ENCODE peak calls at places on chromosomes 5 and 9, in eight cellular contexts. A, K, G, R, M, V, O and T are unnamed samples.

GRCh38 chr9:84331119-84331791 is 9.3 kb downstream of the SLC28A3 start:
- DNase-seq in A (no peak), K (peak; percentile 26), G (no peak), R (peak; percentile 14), M (no peak), V (no peak), O (no peak), T (peak; percentile 20)

GRCh38 chr5:158755971-158756370 is 343.7 kb downstream of the EBF1 start:
- DNase-seq in A (no peak), K (no peak), G (no peak), R (no peak), M (no peak), V (no peak), O (no peak), T (no peak)

GRCh38 chr5:139637438-139638089 is 10.6 kb upstream of the CXXC5 start:
- DNase-seq in A (peak; percentile 93), K (peak; percentile 74), G (peak; percentile 70), R (peak; percentile 89), M (peak; percentile 95), V (peak; percentile 74), O (peak; percentile 95), T (peak; percentile 90)

GRCh38 chr9:71703172-71703872 is 65.0 kb downstream of the CEMIP2 start:
- DNase-seq in A (no peak), K (no peak), G (no peak), R (no peak), M (no peak), V (no peak), O (no peak), T (no peak)

GRCh38 chr9:91424403-91425176 is 958 bp upstream of the NFIL3 start:
- DNase-seq in A (peak; percentile 97), K (peak; percentile 89), G (peak; percentile 68), R (peak; percentile 63), M (peak; percentile 96), V (peak; percentile 78), O (peak; percentile 97), T (peak; percentile 92)

GRCh38 chr9:114957558-114957957 is 27.2 kb upstream of the TNFSF8 start:
- DNase-seq in A (no peak), K (no peak), G (no peak), R (no peak), M (no peak), V (no peak), O (no peak), T (no peak)

GRCh38 chr9:93900436-93900819 is 54.7 kb downstream of the BARX1 start:
- DNase-seq in A (peak; percentile 24), K (no peak), G (no peak), R (no peak), M (no peak), V (no peak), O (peak; percentile 35), T (no peak)

GRCh38 chr5:66981705-66982387 is 214.8 kb downstream of the CD180 start:
- DNase-seq in A (no peak), K (no peak), G (no peak), R (no peak), M (no peak), V (no peak), O (no peak), T (no peak)

GRCh38 chr5:12624776-12625560 is 720.7 kb upstream of the CTNND2 start:
- DNase-seq in A (no peak), K (no peak), G (no peak), R (peak; percentile 1), M (no peak), V (no peak), O (no peak), T (no peak)

GRCh38 chr9:68780735-68781134 is 75.7 kb downstream of the PIP5K1B start:
- DNase-seq in A (no peak), K (peak; percentile 4), G (peak; percentile 43), R (no peak), M (no peak), V (no peak), O (no peak), T (no peak)

GRCh38 chr5:100623719-100624118 is 88.5 kb downstream of the FAM174A start:
- DNase-seq in A (no peak), K (peak; percentile 25), G (no peak), R (peak; percentile 14), M (no peak), V (no peak), O (no peak), T (peak; percentile 42)

GRCh38 chr5:126875303-126875785 is 98.4 kb downstream of the LMNB1 start:
- DNase-seq in A (no peak), K (no peak), G (no peak), R (peak; percentile 62), M (no peak), V (no peak), O (no peak), T (peak; percentile 80)

GRCh38 chr5:30525353-30525752 is 668.1 kb upstream of the CDH6 start:
- DNase-seq in A (no peak), K (no peak), G (no peak), R (no peak), M (no peak), V (no peak), O (no peak), T (no peak)

GRCh38 chr5:1901983-1902382 is 19.3 kb upstream of the IRX4 start:
- DNase-seq in A (no peak), K (no peak), G (no peak), R (no peak), M (no peak), V (no peak), O (no peak), T (no peak)

GRCh38 chr5:757931-758697 is 26.4 kb downstream of the ZDHHC11B start:
- DNase-seq in A (no peak), K (no peak), G (peak; percentile 75), R (peak; percentile 92), M (peak; percentile 90), V (no peak), O (peak; percentile 68), T (peak; percentile 49)

GRCh38 chr5:14669975-14670374 is 5.5 kb downstream of the OTULIN start:
- DNase-seq in A (no peak), K (peak; percentile 25), G (no peak), R (peak; percentile 37), M (no peak), V (no peak), O (no peak), T (no peak)

GRCh38 chr5:109479260-109479860 is 69.6 kb upstream of the PJA2 start:
- DNase-seq in A (no peak), K (peak; percentile 34), G (no peak), R (no peak), M (no peak), V (no peak), O (no peak), T (peak; percentile 30)

GRCh38 chr9:77939149-77939668 is 92.4 kb downstream of the GNAQ start:
- DNase-seq in A (no peak), K (peak; percentile 60), G (no peak), R (no peak), M (no peak), V (no peak), O (no peak), T (no peak)

GRCh38 chr9:127066060-127066774 is 56.2 kb downstream of the ANGPTL2 start:
- DNase-seq in A (no peak), K (peak; percentile 60), G (no peak), R (no peak), M (no peak), V (no peak), O (no peak), T (peak; percentile 82)

GRCh38 chr5:76867027-76867426 is 17.2 kb downstream of the S100Z start:
- DNase-seq in A (no peak), K (peak; percentile 57), G (no peak), R (no peak), M (no peak), V (no peak), O (no peak), T (no peak)
- H3K4me1 ChIP-seq in A (no peaks in the 10 kb centered on the region), K (peaks cover 5% of the 10 kb centered on the region), G (no peaks in the 10 kb centered on the region), R (no peaks in the 10 kb centered on the region), M (no peaks in the 10 kb centered on the region), V (no peaks in the 10 kb centered on the region), O (no peaks in the 10 kb centered on the region), T (no peaks in the 10 kb centered on the region)

GRCh38 chr9:87455407-87455806 is 42.3 kb upstream of the DAPK1 start:
- DNase-seq in A (no peak), K (no peak), G (no peak), R (no peak), M (no peak), V (no peak), O (no peak), T (no peak)
- H3K4me1 ChIP-seq in A (no peaks in the 10 kb centered on the region), K (no peaks in the 10 kb centered on the region), G (no peaks in the 10 kb centered on the region), R (no peaks in the 10 kb centered on the region), M (no peaks in the 10 kb centered on the region), V (no peaks in the 10 kb centered on the region), O (no peaks in the 10 kb centered on the region), T (no peaks in the 10 kb centered on the region)

DNA sequence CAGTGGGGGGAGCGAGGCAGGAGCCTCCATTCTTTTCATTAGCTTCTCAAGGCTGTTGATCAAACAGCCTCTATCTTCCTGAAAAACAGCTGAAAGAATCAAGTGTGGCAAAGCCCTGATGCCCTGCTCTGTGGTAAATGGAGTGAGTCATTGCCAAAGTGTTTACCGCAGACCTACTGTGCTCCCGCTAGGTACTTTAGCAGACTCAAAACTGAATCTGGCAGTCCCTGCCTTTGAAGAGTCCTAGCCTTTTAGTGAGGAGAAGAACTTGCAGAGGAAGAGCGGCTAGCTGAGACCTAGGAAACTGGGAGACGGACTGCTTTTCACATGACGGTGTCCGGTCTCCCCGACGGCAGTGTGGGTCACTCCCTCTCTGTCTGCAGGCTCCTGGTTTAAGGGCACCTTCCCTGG is 3.3 kb downstream of the ANKRD33B start:
- DNase-seq in A (peak; percentile 56), K (no peak), G (no peak), R (no peak), M (no peak), V (no peak), O (no peak), T (peak; percentile 52)
- H3K4me1 ChIP-seq in A (peaks cover 20% of the 10 kb centered on the region), K (peaks cover 27% of the 10 kb centered on the region), G (peaks cover 22% of the 10 kb centered on the region), R (peaks cover 4% of the 10 kb centered on the region), M (no peaks in the 10 kb centered on the region), V (peaks cover 14% of the 10 kb centered on the region), O (peaks cover 42% of the 10 kb centered on the region), T (peaks cover 38% of the 10 kb centered on the region)

GRCh38 chr5:54247226-54247625 is 63.1 kb downstream of the ARL15 start:
- DNase-seq in A (no peak), K (no peak), G (no peak), R (no peak), M (no peak), V (no peak), O (no peak), T (no peak)

GRCh38 chr5:54242287-54242686 is 68.1 kb downstream of the ARL15 start:
- DNase-seq in A (no peak), K (no peak), G (no peak), R (no peak), M (no peak), V (no peak), O (no peak), T (no peak)

GRCh38 chr5:54249210-54250028 is 61.0 kb downstream of the ARL15 start:
- DNase-seq in A (no peak), K (peak; percentile 41), G (no peak), R (peak; percentile 26), M (no peak), V (no peak), O (no peak), T (peak; percentile 20)

DNA sequence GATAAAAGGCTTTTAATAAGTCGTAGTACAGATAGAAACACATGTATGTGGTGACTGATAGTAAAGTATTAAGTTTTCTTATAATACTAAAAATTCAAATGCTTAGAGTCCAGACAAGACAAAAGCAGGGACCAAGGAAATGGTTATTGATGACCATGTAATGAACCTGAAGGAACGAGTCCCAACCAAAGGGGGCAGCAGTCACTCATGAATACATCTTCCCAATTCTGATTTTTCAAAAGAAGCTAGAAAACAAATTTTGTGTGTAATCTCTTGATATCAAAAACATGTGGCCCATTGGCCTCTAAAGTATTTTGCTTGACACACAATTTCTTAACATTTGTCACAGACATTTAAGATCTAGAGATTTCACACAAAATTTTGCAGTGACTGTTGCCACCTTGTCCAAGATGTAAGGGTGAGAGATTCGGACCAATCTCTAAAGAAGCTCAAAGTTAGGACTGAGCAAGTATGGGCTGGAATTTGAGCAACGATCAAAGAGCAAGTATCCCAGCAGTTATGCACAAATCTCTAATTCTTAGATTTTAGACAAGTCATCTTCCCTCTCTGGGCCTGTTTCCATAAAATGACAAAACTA is 66.8 kb downstream of the ARL15 start:
- DNase-seq in A (no peak), K (peak; percentile 47), G (no peak), R (peak; percentile 52), M (no peak), V (no peak), O (no peak), T (peak; percentile 48)
- H3K4me1 ChIP-seq in A (no peaks in the 10 kb centered on the region), K (no peaks in the 10 kb centered on the region), G (no peaks in the 10 kb centered on the region), R (no peaks in the 10 kb centered on the region), M (no peaks in the 10 kb centered on the region), V (no peaks in the 10 kb centered on the region), O (no peaks in the 10 kb centered on the region), T (no peaks in the 10 kb centered on the region)